ENCODE peak calls at places on chromosome 11, in ten cellular contexts. H, K, E, J, A, F, P, M, S and U are unnamed samples.

GRCh38 chr11:67024410-67024809 is 1.5 kb downstream of the SYT12 start:
- DNase-seq in J (no peak), M (no peak), A (no peak), S (no peak), E (peak; percentile 60), P (no peak), F (no peak), H (no peak), K (no peak), U (no peak)

GRCh38 chr11:73359930-73360742 is 16.1 kb upstream of the RELT start:
- DNase-seq in J (no peak), K (peak; percentile 91), F (no peak), P (no peak), M (peak; percentile 83), A (no peak), E (no peak), S (no peak), H (no peak), U (no peak)

GRCh38 chr11:113377606-113378005 is 10.0 kb upstream of the ANKK1 start:
- DNase-seq in K (no peak), H (no peak), A (no peak), M (no peak), S (no peak), F (no peak), E (no peak), P (no peak), J (no peak), U (no peak)

GRCh38 chr11:121048464-121049233 is 24.7 kb downstream of the TBCEL start:
- DNase-seq in A (no peak), M (no peak), S (no peak), H (no peak), J (no peak), K (no peak), F (no peak), E (no peak), P (no peak), U (no peak)

GRCh38 chr11:118224512-118225180 is at the start of gene JAML:
- DNase-seq in E (peak; percentile 84), A (no peak), J (peak; percentile 29), P (no peak), S (no peak), M (no peak), H (no peak), F (peak; percentile 60), K (no peak), U (no peak)

GRCh38 chr11:63537293-63538101 is 889 bp downstream of the PLAAT4 start:
- DNase-seq in S (no peak), M (peak; percentile 79), J (peak; percentile 86), E (no peak), P (peak; percentile 74), H (no peak), A (peak; percentile 79), F (peak; percentile 44), K (no peak), U (peak; percentile 87)

GRCh38 chr11:78657968-78658839 is 83.5 kb upstream of the NARS2 start:
- DNase-seq in F (no peak), P (no peak), S (peak; percentile 74), H (peak; percentile 24), E (no peak), A (no peak), M (no peak), K (peak; percentile 23), J (no peak), U (no peak)

GRCh38 chr11:119106564-119107537 is at the start of gene C2CD2L:
- DNase-seq in M (peak; percentile 95), P (peak; percentile 91), A (peak; percentile 84), J (peak; percentile 92), F (peak; percentile 94), H (peak; percentile 95), E (peak; percentile 84), S (no peak), K (peak; percentile 94), U (peak; percentile 95)

GRCh38 chr11:131118247-131118646 is 202.0 kb upstream of the SNX19 start:
- DNase-seq in E (no peak), H (no peak), P (no peak), M (no peak), F (no peak), J (no peak), A (no peak), K (no peak), S (peak; percentile 70), U (no peak)

GRCh38 chr11:7525424-7525823 is 11.6 kb downstream of the PPFIBP2 start:
- DNase-seq in F (no peak), M (no peak), A (no peak), H (no peak), S (no peak), P (no peak), K (no peak), E (no peak), J (no peak), U (no peak)

GRCh38 chr11:118306556-118306955 is 2.0 kb downstream of the CD3E start:
- DNase-seq in S (no peak), E (no peak), A (no peak), H (no peak), P (no peak), F (no peak), M (no peak), K (no peak), J (no peak), U (no peak)

GRCh38 chr11:128236506-128237498 is 350.6 kb downstream of the ETS1 start:
- DNase-seq in P (no peak), J (no peak), M (no peak), A (no peak), F (no peak), H (no peak), K (no peak), S (no peak), E (no peak), U (no peak)
- H3K4me3 ChIP-seq in P (no peak overlapping the region), J (no peak overlapping the region), M (no peak overlapping the region), A (no peak overlapping the region), F (no peak overlapping the region), H (no peak overlapping the region), K (no peak overlapping the region), S (no peak overlapping the region), E (no peak overlapping the region), U (no peak overlapping the region)

DNA sequence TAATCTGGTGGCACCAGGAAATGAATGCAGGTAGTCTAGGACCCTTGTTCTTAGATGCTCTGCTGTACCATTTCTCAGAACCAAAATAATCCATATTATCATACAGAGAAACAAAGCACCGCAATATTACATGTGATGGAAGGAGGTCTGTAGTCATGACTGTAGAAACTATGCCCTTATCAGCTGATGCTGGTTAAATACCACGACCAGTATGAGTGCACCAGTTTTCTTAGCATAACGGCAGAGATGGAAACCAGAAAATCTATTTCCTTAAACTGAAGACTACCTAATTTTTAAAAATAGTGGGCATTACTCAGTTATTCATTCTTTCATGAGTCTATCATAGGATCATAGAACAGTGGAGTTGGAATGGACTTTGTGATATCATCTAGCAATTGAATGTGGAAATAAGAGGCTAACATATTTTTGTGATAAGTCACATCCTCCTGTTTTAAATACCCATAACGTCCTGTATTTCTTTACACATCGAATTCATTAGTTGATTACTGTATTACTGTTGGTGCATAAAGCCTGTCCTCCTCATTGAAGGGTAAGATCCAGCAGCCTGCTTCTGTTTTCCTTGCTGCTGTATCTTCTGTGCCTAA is 15.1 kb downstream of the JHY start:
- DNase-seq in F (no peak), H (no peak), E (no peak), K (no peak), S (no peak), J (no peak), P (no peak), M (no peak), A (no peak), U (no peak)
- H3K27ac ChIP-seq in F (no peak overlapping the region), H (no peak overlapping the region), E (no peak overlapping the region), K (no peak overlapping the region), S (no peak overlapping the region), J (no peak overlapping the region), P (no peak overlapping the region), M (no peak overlapping the region), A (no peak overlapping the region), U (no peak overlapping the region)

GRCh38 chr11:122823564-122823963 is 14.7 kb upstream of the CRTAM start:
- DNase-seq in M (no peak), H (no peak), S (no peak), A (no peak), K (no peak), J (no peak), F (no peak), E (no peak), P (no peak), U (no peak)

GRCh38 chr11:122817121-122817520 is 21.2 kb upstream of the CRTAM start:
- DNase-seq in F (peak; percentile 13), A (peak; percentile 4), H (no peak), M (no peak), P (no peak), J (no peak), K (no peak), S (no peak), E (no peak), U (no peak)

GRCh38 chr11:122820158-122820557 is 18.1 kb upstream of the CRTAM start:
- DNase-seq in K (no peak), P (no peak), E (no peak), A (no peak), S (no peak), J (no peak), F (no peak), H (no peak), M (no peak), U (no peak)

GRCh38 chr11:122816701-122817100 is 21.6 kb upstream of the CRTAM start:
- DNase-seq in A (no peak), J (no peak), H (no peak), E (no peak), M (no peak), P (no peak), F (no peak), S (no peak), K (no peak), U (no peak)

GRCh38 chr11:122822241-122822640 is 16.1 kb upstream of the CRTAM start:
- DNase-seq in A (no peak), K (no peak), S (no peak), E (no peak), F (no peak), H (no peak), M (no peak), J (no peak), P (no peak), U (no peak)
- H3K9me3 ChIP-seq in A (no peaks in the 10 kb centered on the region), K (peaks cover 86% of the 10 kb centered on the region), S (no peaks in the 10 kb centered on the region), E (peaks cover 6% of the 10 kb centered on the region), F (no peaks in the 10 kb centered on the region), H (no peaks in the 10 kb centered on the region), M (no peaks in the 10 kb centered on the region), J (peaks cover 4% of the 10 kb centered on the region), P (no peaks in the 10 kb centered on the region), U (peaks cover 2% of the 10 kb centered on the region)

DNA sequence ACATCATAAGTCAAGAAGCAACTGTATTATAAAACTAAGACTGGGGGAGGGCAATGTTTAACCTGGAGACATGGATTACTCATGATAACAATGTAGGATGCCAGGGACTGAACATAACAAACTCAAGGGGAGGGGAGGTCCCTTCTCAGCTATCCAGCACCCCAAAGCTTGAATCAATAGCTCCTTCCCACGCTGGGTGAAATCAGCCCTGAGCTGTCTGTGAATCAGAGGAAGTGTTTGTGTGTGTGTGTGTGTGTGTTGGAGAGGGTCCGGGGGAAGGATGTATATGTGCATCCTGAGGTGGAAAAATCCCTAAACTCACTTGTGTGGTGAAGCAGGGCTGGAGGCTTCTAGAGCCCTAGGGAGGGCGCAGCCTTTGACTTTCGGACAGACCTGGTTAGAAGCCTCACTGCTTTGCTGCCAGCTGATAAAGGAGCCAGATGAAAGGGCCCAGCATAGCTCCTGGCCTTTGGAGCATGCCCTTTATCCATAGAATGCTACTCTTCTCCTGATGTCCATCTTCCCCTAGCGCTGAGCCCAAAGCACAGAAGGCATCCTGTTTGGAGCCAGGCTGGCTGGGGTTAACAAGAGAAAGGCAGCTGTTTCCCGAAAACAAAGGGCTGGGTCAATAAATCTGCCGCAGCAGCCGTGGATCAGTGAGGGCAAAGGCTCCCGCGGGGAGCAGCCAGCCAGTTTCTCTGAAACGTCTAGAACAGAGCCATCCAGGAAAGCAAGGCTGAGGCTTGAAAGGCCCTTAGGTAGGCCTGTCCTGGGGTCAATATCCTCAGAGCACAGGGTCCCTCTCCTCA is 35.8 kb downstream of the TNKS1BP1 start:
- DNase-seq in M (no peak), E (no peak), K (no peak), H (no peak), F (no peak), J (no peak), P (no peak), S (no peak), A (no peak), U (no peak)
- H3K4me3 ChIP-seq in M (no peak overlapping the region), E (no peak overlapping the region), K (no peak overlapping the region), H (no peak overlapping the region), F (no peak overlapping the region), J (no peak overlapping the region), P (no peak overlapping the region), S (no peak overlapping the region), A (no peak overlapping the region), U (no peak overlapping the region)